ENCODE peak calls at places on chromosome 13, in four cellular contexts. One of them, this sample, is unnamed.

GRCh38 chr13:23578411-23579071 is 8.3 kb downstream of the TNFRSF19 start:
- DNase-seq in A549: peak
- DNase-seq in GM12878: no peak
- DNase-seq in HepG2: peak
- DNase-seq in this sample: peak

GRCh38 chr13:69683921-69684663 is 423.5 kb upstream of the ATXN8OS start:
- DNase-seq in A549: no peak
- DNase-seq in HepG2: no peak
- DNase-seq in GM12878: no peak
- DNase-seq in this sample: no peak

GRCh38 chr13:100485265-100485664 is 103.3 kb downstream of the GGACT start:
- DNase-seq in HepG2: no peak
- DNase-seq in GM12878: no peak
- DNase-seq in A549: no peak
- DNase-seq in this sample: no peak

GRCh38 chr13:109427148-109427547 is 359.2 kb downstream of the IRS2 start:
- DNase-seq in GM12878: no peak
- DNase-seq in A549: no peak
- DNase-seq in HepG2: no peak
- DNase-seq in this sample: no peak

GRCh38 chr13:26980099-26981031 is 191.2 kb downstream of the USP12 start:
- DNase-seq in GM12878: no peak
- DNase-seq in A549: no peak
- DNase-seq in HepG2: no peak
- DNase-seq in this sample: no peak

GRCh38 chr13:78603240-78603947 is at the start of gene POU4F1:
- DNase-seq in GM12878: peak
- DNase-seq in A549: peak
- DNase-seq in HepG2: peak
- DNase-seq in this sample: peak

GRCh38 chr13:112958127-112958989 is 10.7 kb upstream of the MCF2L start:
- DNase-seq in A549: no peak
- DNase-seq in GM12878: no peak
- DNase-seq in HepG2: no peak
- DNase-seq in this sample: no peak

GRCh38 chr13:53343345-53343744 is 314.7 kb downstream of the OLFM4 start:
- DNase-seq in GM12878: no peak
- DNase-seq in HepG2: no peak
- DNase-seq in A549: no peak
- DNase-seq in this sample: no peak

GRCh38 chr13:41411536-41411935 is 45.8 kb upstream of the RGCC start:
- DNase-seq in GM12878: no peak
- DNase-seq in A549: no peak
- DNase-seq in HepG2: peak
- DNase-seq in this sample: no peak

GRCh38 chr13:88223958-88224357 is 552.8 kb downstream of the SLITRK5 start:
- DNase-seq in HepG2: no peak
- DNase-seq in GM12878: no peak
- DNase-seq in A549: no peak
- DNase-seq in this sample: no peak

GRCh38 chr13:73757471-73758233 is 376.6 kb downstream of the KLF12 start:
- DNase-seq in GM12878: no peak
- DNase-seq in HepG2: no peak
- DNase-seq in A549: no peak
- DNase-seq in this sample: no peak
- TF ChIP-seq PBX3 in GM12878: no peak
- TF ChIP-seq PBX3 in HepG2: no peak
- TF ChIP-seq PBX3 in A549: no peak
- TF ChIP-seq PBX3 in this sample: peak

GRCh38 chr13:95298169-95298940 is 2.9 kb downstream of the ABCC4 start:
- DNase-seq in HepG2: no peak
- DNase-seq in GM12878: no peak
- DNase-seq in A549: no peak
- DNase-seq in this sample: no peak

GRCh38 chr13:95298971-95299627 is 2.2 kb downstream of the ABCC4 start:
- DNase-seq in GM12878: no peak
- DNase-seq in A549: no peak
- DNase-seq in HepG2: no peak
- DNase-seq in this sample: no peak

GRCh38 chr13:95292622-95293021 is 8.6 kb downstream of the ABCC4 start:
- DNase-seq in A549: no peak
- DNase-seq in GM12878: no peak
- DNase-seq in HepG2: no peak
- DNase-seq in this sample: no peak

GRCh38 chr13:95295026-95295425 is 6.2 kb downstream of the ABCC4 start:
- DNase-seq in A549: no peak
- DNase-seq in HepG2: no peak
- DNase-seq in GM12878: no peak
- DNase-seq in this sample: no peak

DNA sequence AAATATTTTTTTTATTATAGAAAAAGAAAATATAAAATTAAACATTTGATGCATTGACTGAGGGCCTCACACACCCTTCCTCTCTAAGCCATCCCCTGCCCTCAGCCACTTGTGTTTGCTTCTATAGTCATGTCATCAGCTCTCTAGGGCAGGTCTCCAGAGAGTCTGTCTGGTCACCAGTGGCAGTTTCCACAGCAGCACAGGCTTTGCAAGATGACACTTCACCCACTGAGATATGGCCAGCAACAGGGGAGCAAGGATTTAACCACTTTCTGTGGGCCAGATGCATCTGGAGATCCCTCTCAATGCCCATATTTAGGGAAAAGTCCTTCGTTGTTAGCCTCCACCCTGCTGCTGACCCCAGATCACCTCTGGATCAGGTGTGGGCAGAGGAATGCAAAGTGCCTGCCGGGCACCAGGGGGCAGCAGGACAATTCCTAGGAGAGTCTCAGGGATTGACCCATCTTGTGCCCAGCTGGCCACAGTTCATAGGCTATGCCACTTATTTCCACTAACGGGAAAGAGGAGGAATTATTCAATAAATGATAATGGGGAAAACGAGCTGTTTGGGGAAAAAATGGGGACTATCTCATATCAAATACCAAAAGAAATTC is 4.8 kb downstream of the ABCC4 start:
- DNase-seq in A549: peak
- DNase-seq in HepG2: peak
- DNase-seq in GM12878: no peak
- DNase-seq in this sample: peak
- TF ChIP-seq MAX in A549: no peak
- TF ChIP-seq MAX in HepG2: no peak
- TF ChIP-seq MAX in GM12878: no peak
- TF ChIP-seq MAX in this sample: no peak

GRCh38 chr13:49594576-49594975 is 9.2 kb upstream of the RCBTB1 start:
- DNase-seq in A549: no peak
- DNase-seq in HepG2: no peak
- DNase-seq in GM12878: no peak
- DNase-seq in this sample: no peak

GRCh38 chr13:49602005-49602404 is 16.6 kb upstream of the RCBTB1 start:
- DNase-seq in A549: no peak
- DNase-seq in HepG2: no peak
- DNase-seq in GM12878: no peak
- DNase-seq in this sample: no peak

GRCh38 chr13:49597043-49597669 is 11.8 kb upstream of the RCBTB1 start:
- DNase-seq in HepG2: no peak
- DNase-seq in A549: no peak
- DNase-seq in GM12878: no peak
- DNase-seq in this sample: no peak
- TF ChIP-seq PBX3 in HepG2: no peak
- TF ChIP-seq PBX3 in A549: no peak
- TF ChIP-seq PBX3 in GM12878: no peak
- TF ChIP-seq PBX3 in this sample: no peak

DNA sequence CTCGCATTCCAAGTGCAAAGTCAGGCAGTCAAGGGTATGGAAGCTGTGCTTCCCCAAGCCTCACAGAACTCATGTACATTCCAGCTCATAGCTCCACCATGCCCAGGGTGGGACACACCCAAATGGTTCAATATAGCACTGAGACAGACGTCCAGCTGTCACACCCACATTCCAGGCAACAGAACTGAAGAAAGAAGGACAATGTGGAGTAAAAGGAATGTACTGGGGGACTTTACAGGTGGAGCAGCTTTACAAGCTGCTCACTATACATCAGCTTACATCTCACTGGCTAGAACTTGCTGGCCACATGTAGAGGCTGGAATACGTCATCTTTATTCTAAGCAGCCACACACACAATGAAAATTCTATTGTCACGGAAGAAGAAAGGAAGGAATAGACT is 86.3 kb downstream of the KLF12 start:
- DNase-seq in GM12878: no peak
- DNase-seq in HepG2: no peak
- DNase-seq in A549: peak
- DNase-seq in this sample: no peak
- TF ChIP-seq MAX in GM12878: no peak
- TF ChIP-seq MAX in HepG2: no peak
- TF ChIP-seq MAX in A549: no peak
- TF ChIP-seq MAX in this sample: no peak

This sample was measured in SK-N-SH.